ENCODE peak calls at places on chromosomes 12 and 14, in six cellular contexts. K, D, E, P, Y and Q are unnamed samples.

GRCh38 chr14:103008126-103008525 is 49.2 kb downstream of the CDC42BPB start:
- DNase-seq in K (no peak), D (no peak), E (no peak), P (no peak), Y (no peak), Q (no peak)

GRCh38 chr12:49537709-49538601 is 875 bp upstream of the KCNH3 start:
- DNase-seq in K (no peak), D (peak; percentile 29), E (no peak), P (peak; percentile 76), Y (no peak), Q (peak; percentile 36)

GRCh38 chr12:52191841-52192791 is at the start of gene KRT80:
- DNase-seq in K (no peak), D (peak; percentile 89), E (peak; percentile 84), P (no peak), Y (peak; percentile 99), Q (no peak)

GRCh38 chr12:52217223-52217622 is 15.8 kb upstream of the KRT7 start:
- DNase-seq in K (no peak), D (peak; percentile 91), E (peak; percentile 85), P (no peak), Y (no peak), Q (no peak)

GRCh38 chr14:70018713-70019201 is 139.5 kb downstream of the SMOC1 start:
- DNase-seq in K (no peak), D (peak; percentile 75), E (peak; percentile 52), P (no peak), Y (no peak), Q (no peak)

GRCh38 chr12:56260921-56261320 is 2.7 kb upstream of the ANKRD52 start:
- DNase-seq in K (no peak), D (no peak), E (no peak), P (no peak), Y (no peak), Q (no peak)

GRCh38 chr14:92074555-92074954 is 31.8 kb downstream of the ATXN3 start:
- DNase-seq in K (no peak), D (no peak), E (no peak), P (no peak), Y (no peak), Q (no peak)

GRCh38 chr14:87334997-87335675 is 657.8 kb downstream of the GALC start:
- DNase-seq in K (no peak), D (no peak), E (no peak), P (no peak), Y (no peak), Q (no peak)

GRCh38 chr12:93317227-93317626 is 60.5 kb upstream of the NUDT4 start:
- DNase-seq in K (peak; percentile 27), D (no peak), E (peak; percentile 57), P (no peak), Y (no peak), Q (no peak)

GRCh38 chr14:39015964-39016577 is 87.0 kb downstream of the SEC23A start:
- DNase-seq in K (no peak), D (no peak), E (no peak), P (no peak), Y (no peak), Q (no peak)

GRCh38 chr14:75952489-75952888 is 29.3 kb downstream of the TGFB3 start:
- DNase-seq in K (no peak), D (no peak), E (no peak), P (no peak), Y (no peak), Q (no peak)

GRCh38 chr12:104213952-104214351 is 1.6 kb upstream of the TXNRD1 start:
- DNase-seq in K (no peak), D (no peak), E (no peak), P (no peak), Y (peak; percentile 86), Q (no peak)

GRCh38 chr12:92506460-92506859 is 196.3 kb upstream of the PLEKHG7 start:
- DNase-seq in K (no peak), D (no peak), E (no peak), P (no peak), Y (no peak), Q (no peak)

GRCh38 chr12:80472912-80473500 is 29.0 kb downstream of the PTPRQ start:
- DNase-seq in K (no peak), D (no peak), E (no peak), P (peak; percentile 61), Y (peak; percentile 72), Q (no peak)

GRCh38 chr14:21768116-21768874 is 94.7 kb upstream of the OR4E1 start:
- DNase-seq in K (peak; percentile 28), D (no peak), E (no peak), P (peak; percentile 80), Y (no peak), Q (peak; percentile 45)

GRCh38 chr12:76470028-76470939 is 89.3 kb downstream of the OSBPL8 start:
- DNase-seq in K (peak; percentile 61), D (no peak), E (no peak), P (no peak), Y (peak; percentile 96), Q (no peak)

GRCh38 chr12:1424674-1425395 is 169.5 kb downstream of the FBXL14 start:
- DNase-seq in K (no peak), D (no peak), E (no peak), P (no peak), Y (no peak), Q (no peak)

GRCh38 chr14:35406811-35407630 is 2.5 kb upstream of the NFKBIA start:
- DNase-seq in K (peak; percentile 52), D (no peak), E (no peak), P (peak; percentile 71), Y (peak; percentile 38), Q (no peak)

GRCh38 chr14:78302841-78303240 is 132.7 kb downstream of the NRXN3 start:
- DNase-seq in K (no peak), D (no peak), E (no peak), P (peak; percentile 31), Y (no peak), Q (no peak)

DNA sequence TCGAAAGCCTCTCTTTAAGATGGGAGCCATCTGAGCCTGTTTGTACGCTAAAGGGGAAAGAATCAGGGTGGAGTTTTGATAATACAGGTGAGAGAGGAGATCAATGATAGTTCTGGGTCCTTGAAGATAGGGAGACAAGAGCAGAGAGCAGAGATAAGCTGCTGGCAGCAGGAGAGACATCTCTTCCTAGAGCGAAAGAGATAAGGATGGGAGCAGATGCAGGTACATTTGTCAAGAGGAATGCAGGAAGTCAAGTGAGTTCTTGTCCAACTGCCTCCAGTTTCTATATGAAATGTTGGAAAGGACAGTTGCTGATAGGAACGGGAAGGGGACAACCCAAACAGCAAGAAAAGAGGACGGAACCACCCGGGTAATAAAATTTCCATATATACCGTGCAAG is 24.7 kb upstream of the HIF1A start:
- DNase-seq in K (no peak), D (no peak), E (no peak), P (no peak), Y (no peak), Q (no peak)
- H3K4me1 ChIP-seq in K (no peaks in the 10 kb centered on the region), D (no peaks in the 10 kb centered on the region), E (peaks cover 11% of the 10 kb centered on the region), P (peaks cover 5% of the 10 kb centered on the region), Y (no peaks in the 10 kb centered on the region), Q (peaks cover 57% of the 10 kb centered on the region)

GRCh38 chr12:53467880-53468279 is 16.0 kb downstream of the PCBP2 start:
- DNase-seq in K (no peak), D (no peak), E (no peak), P (no peak), Y (no peak), Q (no peak)

GRCh38 chr12:53474077-53474476 is 22.2 kb downstream of the PCBP2 start:
- DNase-seq in K (no peak), D (no peak), E (no peak), P (no peak), Y (no peak), Q (no peak)

GRCh38 chr12:53468286-53468685 is 16.4 kb downstream of the PCBP2 start:
- DNase-seq in K (no peak), D (no peak), E (no peak), P (no peak), Y (no peak), Q (no peak)

GRCh38 chr12:53474819-53475218 is 22.9 kb downstream of the PCBP2 start:
- DNase-seq in K (no peak), D (no peak), E (no peak), P (no peak), Y (no peak), Q (no peak)

GRCh38 chr12:53472183-53472582 is 20.3 kb downstream of the PCBP2 start:
- DNase-seq in K (no peak), D (no peak), E (no peak), P (no peak), Y (no peak), Q (no peak)
- H3K36me3 ChIP-seq in K (peaks cover 100% of the 10 kb centered on the region), D (peaks cover 100% of the 10 kb centered on the region), E (peaks cover 97% of the 10 kb centered on the region), P (peaks cover 47% of the 10 kb centered on the region), Y (peaks cover 90% of the 10 kb centered on the region), Q (peaks cover 95% of the 10 kb centered on the region)

DNA sequence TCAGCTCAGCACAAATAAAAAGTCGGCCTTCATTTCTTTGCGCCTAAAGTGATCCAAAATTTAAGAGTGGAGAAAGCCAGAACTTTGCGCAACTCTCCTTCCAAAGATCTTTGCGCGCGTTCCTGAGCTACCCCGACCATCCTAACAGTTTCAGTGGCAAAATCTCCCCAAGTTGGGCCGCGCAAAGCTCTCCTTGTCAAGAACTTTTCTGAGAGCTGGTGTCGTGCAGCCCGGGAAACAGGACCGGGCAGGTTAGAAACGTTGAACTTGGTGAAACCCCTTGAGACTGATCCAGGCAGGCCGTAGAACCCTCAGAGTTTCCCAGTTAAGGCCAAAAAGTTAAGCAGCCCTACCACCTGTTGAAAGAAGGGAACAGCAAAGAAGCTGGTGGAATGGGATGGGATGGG is 984 bp downstream of the DBX2 start:
- DNase-seq in K (no peak), D (no peak), E (no peak), P (peak; percentile 31), Y (no peak), Q (no peak)
- H3K27me3 ChIP-seq in K (peaks cover 3% of the 10 kb centered on the region), D (peaks cover 58% of the 10 kb centered on the region), E (peaks cover 57% of the 10 kb centered on the region), P (peaks cover 97% of the 10 kb centered on the region), Y (peaks cover 32% of the 10 kb centered on the region), Q (peaks cover 9% of the 10 kb centered on the region)

GRCh38 chr12:113118142-113118541 is 17.4 kb downstream of the RASAL1 start:
- DNase-seq in K (no peak), D (no peak), E (no peak), P (no peak), Y (no peak), Q (no peak)

GRCh38 chr12:113115455-113116126 is 20.0 kb downstream of the RASAL1 start:
- DNase-seq in K (no peak), D (no peak), E (no peak), P (no peak), Y (no peak), Q (no peak)

GRCh38 chr12:113116875-113117274 is 18.7 kb downstream of the RASAL1 start:
- DNase-seq in K (no peak), D (no peak), E (no peak), P (no peak), Y (no peak), Q (no peak)

GRCh38 chr12:113120670-113121370 is 14.7 kb downstream of the RASAL1 start:
- DNase-seq in K (no peak), D (no peak), E (no peak), P (no peak), Y (no peak), Q (no peak)

DNA sequence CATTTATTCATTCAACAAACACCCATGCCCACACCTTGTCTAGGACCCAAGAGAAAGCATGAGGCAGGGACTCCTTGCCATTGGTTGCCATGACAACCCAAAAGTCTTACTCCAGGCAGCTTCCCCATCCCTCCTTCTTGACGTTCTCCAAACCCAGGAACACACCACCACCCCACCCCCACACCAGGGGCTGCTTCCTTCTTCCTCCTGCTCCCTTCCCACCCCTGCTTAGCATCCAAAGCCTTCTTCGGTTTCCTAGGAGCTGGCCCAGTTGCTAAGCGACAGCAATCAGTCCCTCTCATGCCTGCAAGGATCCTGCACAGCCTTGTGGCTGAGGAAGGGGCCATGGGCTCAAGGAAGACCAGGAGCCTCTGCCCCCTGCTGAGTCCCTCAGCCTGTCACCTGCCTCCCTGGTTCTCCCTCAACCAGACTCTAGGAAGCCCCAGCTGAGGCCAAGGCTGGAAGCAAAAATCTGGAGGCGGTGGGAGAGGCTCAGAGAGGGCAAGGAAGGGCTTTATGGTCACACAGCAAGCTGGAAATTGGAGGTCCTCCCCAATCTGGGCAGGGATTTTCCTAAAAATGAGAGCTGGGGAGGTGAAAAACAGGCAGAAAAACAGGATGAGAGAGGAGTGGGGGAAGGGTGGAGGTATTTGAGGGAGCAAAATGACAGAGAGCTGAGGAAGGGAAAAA is 15.4 kb downstream of the RASAL1 start:
- DNase-seq in K (no peak), D (no peak), E (no peak), P (peak; percentile 36), Y (no peak), Q (no peak)
- H3K4me1 ChIP-seq in K (peaks cover 8% of the 10 kb centered on the region), D (no peaks in the 10 kb centered on the region), E (no peaks in the 10 kb centered on the region), P (no peaks in the 10 kb centered on the region), Y (no peaks in the 10 kb centered on the region), Q (no peaks in the 10 kb centered on the region)